ENCODE peak calls at places on chromosomes 16 and 17, in six cellular contexts. M is pancreas; X is CMK; S is stimulated activated CD8-positive, alpha-beta memory T cell treated with anti-CD3 and anti-CD28 coated beads, Interleukin-4, amount 100 ng/mL, for 1 hour; J is NCI-H1092 treated with DMSO at 0.1 percent for 48 hours; I is GM23248. D is an unnamed sample.

GRCh38 chr17:57718878-57719277 is 26.2 kb downstream of the CCDC182 start:
- DNase-seq in X (no peak), I (no peak), S (no peak), J (no peak), M (no peak), D (no peak)

GRCh38 chr16:75789237-75789636 is 62.9 kb upstream of the CPHXL start:
- DNase-seq in S (no peak), I (peak), J (peak), M (no peak), X (no peak), D (no peak)

GRCh38 chr17:40443196-40443987 is at the start of gene IGFBP4:
- DNase-seq in I (peak), X (no peak), J (peak), M (peak), S (no peak), D (peak)

GRCh38 chr16:86040496-86040895 is 141.5 kb downstream of the IRF8 start:
- DNase-seq in J (no peak), X (no peak), S (no peak), I (no peak), M (no peak), D (no peak)

GRCh38 chr17:19381741-19382444 is 3.6 kb downstream of the MAPK7 start:
- DNase-seq in I (no peak), X (no peak), M (no peak), S (no peak), J (no peak), D (no peak)

GRCh38 chr16:15960124-15960971 is 10.9 kb downstream of the ABCC1 start:
- DNase-seq in X (no peak), S (no peak), I (no peak), J (no peak), M (no peak), D (no peak)

GRCh38 chr17:56918916-56919315 is 5.1 kb upstream of the TRIM25 start:
- DNase-seq in M (no peak), I (peak), S (no peak), J (no peak), X (no peak), D (no peak)

GRCh38 chr16:66344533-66345145 is 21.9 kb upstream of the CDH5 start:
- DNase-seq in X (no peak), I (peak), S (peak), M (no peak), J (peak), D (no peak)

GRCh38 chr17:58525239-58525638 is 10.8 kb upstream of the MTMR4 start:
- DNase-seq in X (no peak), J (no peak), S (no peak), M (no peak), I (peak), D (no peak)

GRCh38 chr16:66701516-66701915 is 5.0 kb upstream of the CMTM4 start:
- DNase-seq in I (peak), S (no peak), J (no peak), M (no peak), X (no peak), D (no peak)

GRCh38 chr16:6124136-6124535 is 1026.5 kb upstream of the EEF2KMT start:
- DNase-seq in M (no peak), S (no peak), X (no peak), J (no peak), I (no peak), D (no peak)

GRCh38 chr16:85978976-85979375 is 80.0 kb downstream of the IRF8 start:
- DNase-seq in J (no peak), I (no peak), M (no peak), S (no peak), X (no peak), D (no peak)

GRCh38 chr16:51155199-51155607 is 4.1 kb upstream of the SALL1 start:
- DNase-seq in M (no peak), X (no peak), J (no peak), I (peak), S (no peak), D (no peak)

GRCh38 chr16:12532871-12533610 is 270.6 kb downstream of the CPPED1 start:
- DNase-seq in J (no peak), I (no peak), S (no peak), M (no peak), X (no peak), D (no peak)

GRCh38 chr17:27320222-27320560 is 26.3 kb downstream of the WSB1 start:
- DNase-seq in J (no peak), M (no peak), S (no peak), X (no peak), I (no peak), D (no peak)

GRCh38 chr17:63516910-63517824 is 6.0 kb upstream of the KCNH6 start:
- DNase-seq in I (peak), S (no peak), J (no peak), M (no peak), X (no peak), D (no peak)

GRCh38 chr17:7538050-7538449 is 10.8 kb upstream of the TNFSF12 start:
- DNase-seq in S (no peak), I (no peak), X (no peak), M (no peak), J (no peak), D (no peak)

GRCh38 chr16:85991856-85992255 is 92.9 kb downstream of the IRF8 start:
- DNase-seq in X (no peak), M (no peak), S (no peak), J (no peak), I (no peak), D (no peak)

GRCh38 chr17:4004517-4005295 is 40.5 kb upstream of the ATP2A3 start:
- DNase-seq in I (peak), S (peak), X (no peak), M (peak), J (peak), D (peak)

GRCh38 chr16:58847902-58848661 is 114.0 kb upstream of the GOT2 start:
- DNase-seq in I (no peak), X (no peak), S (no peak), M (no peak), J (no peak), D (no peak)

GRCh38 chr16:89442990-89443726 is 47.2 kb downstream of the ANKRD11 start:
- DNase-seq in J (no peak), I (peak), M (no peak), S (no peak), X (no peak), D (peak)

GRCh38 chr16:51034481-51035109 is 116.5 kb downstream of the SALL1 start:
- DNase-seq in J (peak), X (no peak), S (no peak), I (no peak), M (no peak), D (no peak)

GRCh38 chr17:28928061-28928460 is 23.3 kb downstream of the PHF12 start:
- DNase-seq in X (no peak), I (peak), M (no peak), S (no peak), J (no peak), D (no peak)

GRCh38 chr16:23433261-23433920 is 19.6 kb downstream of the COG7 start:
- DNase-seq in I (no peak), M (no peak), S (no peak), X (no peak), J (no peak), D (peak)

GRCh38 chr17:34351041-34351575 is 5.2 kb upstream of the CCL13 start:
- DNase-seq in I (no peak), J (no peak), S (no peak), X (no peak), M (no peak), D (no peak)

GRCh38 chr16:76176153-76176552 is 101.0 kb upstream of the CNTNAP4 start:
- DNase-seq in S (no peak), J (no peak), X (no peak), I (no peak), M (no peak), D (no peak)

GRCh38 chr17:76246080-76247066 is 6.1 kb upstream of the RNF157 start:
- DNase-seq in M (no peak), X (no peak), S (no peak), I (peak), J (no peak), D (no peak)

GRCh38 chr17:76529643-76530488 is 7.6 kb downstream of the CYGB start:
- DNase-seq in M (peak), I (peak), S (no peak), X (peak), J (no peak), D (peak)

GRCh38 chr17:81910840-81911276 is 341 bp downstream of the PCYT2 start:
- DNase-seq in J (no peak), M (peak), I (peak), X (no peak), S (no peak), D (no peak)

GRCh38 chr16:50742521-50743150 is 750 bp downstream of the CYLD start:
- DNase-seq in S (no peak), X (no peak), J (peak), M (peak), I (peak), D (peak)